ENCODE peak calls at places on chromosomes 7 and 10, in four cellular contexts. E is dorsolateral prefrontal cortex, K is adrenal gland, R is esophagus squamous epithelium. O is an unnamed sample.

GRCh38 chr7:124720195-124720594 is 45.4 kb downstream of the GPR37 start:
- DNase-seq in E (no peak), K (no peak), R (no peak), O (peak)

GRCh38 chr7:47180268-47180826 is 401.6 kb downstream of the TNS3 start:
- DNase-seq in E (peak), K (peak), R (no peak), O (peak)

GRCh38 chr7:128435311-128435654 is 20.4 kb upstream of the HILPDA start:
- DNase-seq in E (no peak), K (no peak), R (no peak), O (no peak)

GRCh38 chr10:97412891-97413304 is 11.8 kb upstream of the RRP12 start:
- DNase-seq in E (no peak), K (no peak), R (no peak), O (peak)

GRCh38 chr7:82235710-82236109 is 207.9 kb downstream of the CACNA2D1 start:
- DNase-seq in E (no peak), K (no peak), R (no peak), O (no peak)

GRCh38 chr7:139906879-139907278 is 77.8 kb downstream of the TBXAS1 start:
- DNase-seq in E (no peak), K (no peak), R (no peak), O (no peak)

GRCh38 chr7:128833148-128833938 is 3.1 kb downstream of the FLNC start:
- DNase-seq in E (peak), K (no peak), R (no peak), O (peak)

GRCh38 chr7:22782616-22783232 is 39.9 kb downstream of the TOMM7 start:
- DNase-seq in E (no peak), K (peak), R (no peak), O (peak)

GRCh38 chr7:86760236-86760635 is 116.5 kb downstream of the GRM3 start:
- DNase-seq in E (no peak), K (no peak), R (no peak), O (no peak)

GRCh38 chr7:22185559-22185958 is 171.4 kb downstream of the RAPGEF5 start:
- DNase-seq in E (peak), K (no peak), R (no peak), O (no peak)

GRCh38 chr10:102473445-102474331 is 22.3 kb upstream of the C10orf95 start:
- DNase-seq in E (no peak), K (no peak), R (no peak), O (no peak)
- H3K4me3 ChIP-seq in E (no peak), K (no peak), R (no peak), O (no peak)

GRCh38 chr7:71131753-71132520 is at the start of gene GALNT17:
- DNase-seq in E (peak), K (peak), R (no peak), O (no peak)
- H3K27ac ChIP-seq in E (peak), K (peak), R (peak), O (no peak)

GRCh38 chr10:132484922-132485321 is 52.7 kb upstream of the INPP5A start:
- DNase-seq in E (peak), K (no peak), R (no peak), O (no peak)
- TF ChIP-seq CTCF in E (no peak), K (no peak), R (no peak), O (no peak)

GRCh38 chr7:57867884-57868701 is 418.1 kb downstream of the ZNF716 start:
- DNase-seq in E (no peak), K (peak), R (no peak), O (no peak)

DNA sequence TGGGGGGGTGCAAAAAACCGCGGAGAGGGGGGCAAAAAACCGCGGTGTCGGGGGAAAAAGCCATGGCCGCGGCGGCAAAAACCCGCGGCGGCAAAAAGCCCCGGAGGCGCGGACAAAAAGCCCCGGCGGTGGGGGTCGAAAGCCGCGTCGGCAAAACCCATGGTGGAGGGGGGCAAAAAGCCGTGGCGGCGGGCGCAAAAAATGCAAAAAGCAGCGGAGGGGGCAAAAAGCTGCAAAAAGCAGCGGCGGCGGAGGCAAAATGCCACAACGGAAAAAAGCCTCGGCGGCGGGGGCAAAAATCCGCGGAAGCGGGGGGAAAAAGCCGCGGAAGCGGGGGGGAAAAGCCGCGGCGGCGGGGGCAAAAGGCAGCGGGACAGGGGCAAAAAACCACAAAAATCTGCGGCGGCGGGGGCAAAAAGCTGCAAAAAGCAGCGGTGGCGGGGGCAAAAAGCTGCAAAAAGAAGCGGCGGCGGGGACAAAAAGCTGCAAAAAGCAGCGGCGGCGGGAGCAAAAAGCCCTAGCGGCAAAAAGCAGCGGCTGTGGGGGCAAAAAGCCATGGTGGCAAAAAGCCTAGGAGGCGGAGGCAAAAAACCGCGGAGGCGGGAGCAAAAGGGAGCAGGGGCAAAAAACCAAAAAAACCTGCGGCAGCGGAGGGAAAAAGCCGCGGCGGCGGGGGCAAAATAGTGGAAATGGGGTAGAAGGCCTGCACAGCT is 418.9 kb downstream of the ZNF716 start:
- DNase-seq in E (no peak), K (no peak), R (no peak), O (no peak)
- H3K4me3 ChIP-seq in E (no peak), K (no peak), R (peak), O (no peak)

GRCh38 chr10:89338717-89339116 is 10.9 kb downstream of the IFIT3 start:
- DNase-seq in E (no peak), K (no peak), R (no peak), O (no peak)

GRCh38 chr10:89332718-89333281 is 5.0 kb downstream of the IFIT3 start:
- DNase-seq in E (no peak), K (no peak), R (no peak), O (no peak)

GRCh38 chr10:89341136-89341535 is 13.3 kb downstream of the IFIT3 start:
- DNase-seq in E (no peak), K (no peak), R (no peak), O (no peak)

GRCh38 chr10:89339860-89340259 is 12.1 kb downstream of the IFIT3 start:
- DNase-seq in E (no peak), K (no peak), R (no peak), O (no peak)

DNA sequence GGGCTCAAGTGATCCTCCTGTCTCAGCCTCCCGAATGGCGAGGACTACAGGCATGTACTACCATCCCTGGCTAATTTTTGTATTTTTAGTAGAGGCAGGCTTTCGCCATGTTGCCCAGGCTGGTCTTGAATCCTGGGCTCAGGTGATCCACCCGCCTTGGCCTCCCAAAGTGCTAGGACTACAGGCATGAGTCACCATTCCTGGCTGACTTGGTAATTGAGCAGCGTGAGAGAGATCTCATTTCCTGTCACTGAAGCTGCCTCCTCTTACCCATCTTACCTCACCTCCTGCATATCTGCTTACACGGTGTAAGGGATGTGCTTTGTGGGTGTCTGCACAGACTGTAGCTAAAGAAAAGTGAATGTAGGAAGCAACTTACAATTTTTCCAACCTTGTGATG is 9.7 kb downstream of the IFIT3 start:
- DNase-seq in E (no peak), K (no peak), R (no peak), O (peak)
- H3K27ac ChIP-seq in E (peak), K (no peak), R (no peak), O (peak)